ENCODE peak calls at places on chromosomes 11 and 22, in four cellular contexts. One of them, this sample, is unnamed. For H3K79me2, the result is how much of the 10 kb centered on the place peaks cover.

GRCh38 chr11:105915036-105915435 is 107.0 kb downstream of the MSANTD4 start:
- DNase-seq in K562: no peak
- DNase-seq in SK-N-SH: no peak
- DNase-seq in GM12878: no peak
- DNase-seq in this sample: no peak

GRCh38 chr11:120228794-120229384 is 11.1 kb upstream of the POU2F3 start:
- DNase-seq in GM12878: no peak
- DNase-seq in K562: peak
- DNase-seq in SK-N-SH: peak
- DNase-seq in this sample: no peak

GRCh38 chr22:24409707-24410106 is 17.7 kb upstream of the ADORA2A start:
- DNase-seq in GM12878: no peak
- DNase-seq in SK-N-SH: no peak
- DNase-seq in K562: no peak
- DNase-seq in this sample: no peak

GRCh38 chr11:67698247-67698646 is 23.8 kb upstream of the ALDH3B2 start:
- DNase-seq in GM12878: no peak
- DNase-seq in SK-N-SH: no peak
- DNase-seq in K562: peak
- DNase-seq in this sample: peak

GRCh38 chr11:3043315-3043871 is 13.8 kb downstream of the CARS1 start:
- DNase-seq in SK-N-SH: no peak
- DNase-seq in K562: no peak
- DNase-seq in GM12878: no peak
- DNase-seq in this sample: no peak

GRCh38 chr11:76248210-76248609 is 41.9 kb upstream of the WNT11 start:
- DNase-seq in GM12878: no peak
- DNase-seq in SK-N-SH: no peak
- DNase-seq in K562: peak
- DNase-seq in this sample: no peak

GRCh38 chr11:62340269-62340901 is 3.1 kb downstream of the ASRGL1 start:
- DNase-seq in K562: peak
- DNase-seq in GM12878: peak
- DNase-seq in SK-N-SH: peak
- DNase-seq in this sample: peak

GRCh38 chr11:129593098-129593497 is 217.4 kb downstream of the BARX2 start:
- DNase-seq in SK-N-SH: no peak
- DNase-seq in GM12878: no peak
- DNase-seq in K562: no peak
- DNase-seq in this sample: no peak

GRCh38 chr11:61270354-61271070 is 24.6 kb downstream of the VWCE start:
- DNase-seq in GM12878: no peak
- DNase-seq in SK-N-SH: no peak
- DNase-seq in K562: no peak
- DNase-seq in this sample: no peak

GRCh38 chr22:49764151-49764581 is 63.5 kb downstream of the BRD1 start:
- DNase-seq in SK-N-SH: peak
- DNase-seq in GM12878: no peak
- DNase-seq in K562: no peak
- DNase-seq in this sample: no peak

GRCh38 chr22:49763696-49764095 is 64.0 kb downstream of the BRD1 start:
- DNase-seq in K562: no peak
- DNase-seq in GM12878: no peak
- DNase-seq in SK-N-SH: peak
- DNase-seq in this sample: no peak

DNA sequence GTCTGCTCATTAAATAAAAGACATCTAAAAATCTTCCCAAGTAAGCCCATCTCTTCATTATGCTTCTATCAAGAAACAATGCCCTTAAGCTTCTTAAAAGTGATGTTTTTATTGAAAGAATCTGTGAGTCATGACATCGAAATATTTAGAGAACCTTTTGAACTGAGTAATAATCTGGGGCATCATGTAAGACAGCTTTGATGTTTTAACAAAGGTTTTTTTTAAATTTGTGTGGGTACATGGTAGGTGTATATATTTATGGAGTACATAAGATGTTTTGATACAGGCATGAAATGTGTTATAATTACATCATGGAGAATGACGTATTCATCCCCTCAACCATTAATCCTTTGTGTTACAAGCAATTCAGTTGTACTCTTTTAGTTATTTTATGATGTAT is 46.8 kb downstream of the PLAAT5 start:
- DNase-seq in GM12878: no peak
- DNase-seq in SK-N-SH: no peak
- DNase-seq in K562: no peak
- DNase-seq in this sample: no peak
- TF ChIP-seq MXI1 in GM12878: no peak
- TF ChIP-seq MXI1 in SK-N-SH: no peak
- TF ChIP-seq MXI1 in K562: no peak
- TF ChIP-seq MXI1 in this sample: no peak

GRCh38 chr11:33461319-33461718 is 204.1 kb downstream of the HIPK3 start:
- DNase-seq in GM12878: no peak
- DNase-seq in K562: no peak
- DNase-seq in SK-N-SH: no peak
- DNase-seq in this sample: no peak
- H3K79me2 ChIP-seq in GM12878: under half
- H3K79me2 ChIP-seq in K562: under half
- H3K79me2 ChIP-seq in SK-N-SH: half or more
- H3K79me2 ChIP-seq in this sample: under half

GRCh38 chr11:1880746-1881441 is 10.8 kb downstream of the PRR33 start:
- DNase-seq in K562: no peak
- DNase-seq in GM12878: no peak
- DNase-seq in SK-N-SH: peak
- DNase-seq in this sample: no peak

GRCh38 chr11:1881442-1882264 is 10.0 kb downstream of the PRR33 start:
- DNase-seq in K562: no peak
- DNase-seq in GM12878: no peak
- DNase-seq in SK-N-SH: no peak
- DNase-seq in this sample: no peak

GRCh38 chr11:1878134-1879031 is 13.3 kb downstream of the PRR33 start:
- DNase-seq in K562: no peak
- DNase-seq in SK-N-SH: peak
- DNase-seq in GM12878: no peak
- DNase-seq in this sample: no peak

GRCh38 chr11:1879342-1879940 is 12.3 kb downstream of the PRR33 start:
- DNase-seq in GM12878: no peak
- DNase-seq in SK-N-SH: peak
- DNase-seq in K562: peak
- DNase-seq in this sample: no peak

DNA sequence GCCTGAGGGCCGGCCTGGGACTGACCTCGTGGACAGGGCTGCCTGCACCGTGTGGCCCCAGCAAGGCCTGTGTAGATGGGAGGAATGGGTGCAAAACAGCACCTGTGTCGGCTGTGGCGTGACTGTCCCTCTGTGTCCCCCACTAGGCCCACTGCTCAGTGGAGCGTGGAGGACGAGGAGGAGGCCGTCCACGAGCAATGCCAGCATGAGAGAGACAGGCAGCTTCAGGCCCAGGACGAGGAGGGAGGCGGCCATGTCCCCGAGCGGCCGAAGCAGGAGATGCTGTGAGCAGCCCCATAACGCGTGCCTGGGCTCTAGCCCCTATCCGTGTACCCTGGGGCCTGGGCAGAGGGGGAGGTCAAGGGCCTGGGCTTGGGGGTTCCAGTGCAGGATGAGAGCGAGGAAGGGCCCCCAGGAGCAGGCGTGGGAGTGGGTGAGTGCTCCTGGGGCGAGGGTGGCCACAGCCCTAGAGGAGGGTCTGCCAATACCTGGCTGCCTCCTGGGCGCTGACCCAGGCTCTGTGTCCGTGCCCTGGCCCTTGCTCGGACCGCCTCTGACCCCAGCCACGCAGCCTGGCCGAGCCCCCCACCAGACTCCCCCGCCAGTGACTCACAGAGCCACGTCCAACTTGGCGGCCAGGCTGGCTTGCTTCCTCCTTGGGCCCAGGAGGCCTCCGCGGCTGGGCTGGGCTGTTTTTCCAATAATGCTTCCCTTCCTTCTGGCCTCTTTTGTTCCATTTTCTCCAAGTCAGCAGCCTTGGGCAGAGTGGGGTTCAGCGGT is 11.6 kb downstream of the PRR33 start:
- DNase-seq in SK-N-SH: peak
- DNase-seq in K562: no peak
- DNase-seq in GM12878: no peak
- DNase-seq in this sample: no peak
- TF ChIP-seq JUND in SK-N-SH: no peak
- TF ChIP-seq JUND in K562: no peak
- TF ChIP-seq JUND in GM12878: no peak
- TF ChIP-seq JUND in this sample: no peak

DNA sequence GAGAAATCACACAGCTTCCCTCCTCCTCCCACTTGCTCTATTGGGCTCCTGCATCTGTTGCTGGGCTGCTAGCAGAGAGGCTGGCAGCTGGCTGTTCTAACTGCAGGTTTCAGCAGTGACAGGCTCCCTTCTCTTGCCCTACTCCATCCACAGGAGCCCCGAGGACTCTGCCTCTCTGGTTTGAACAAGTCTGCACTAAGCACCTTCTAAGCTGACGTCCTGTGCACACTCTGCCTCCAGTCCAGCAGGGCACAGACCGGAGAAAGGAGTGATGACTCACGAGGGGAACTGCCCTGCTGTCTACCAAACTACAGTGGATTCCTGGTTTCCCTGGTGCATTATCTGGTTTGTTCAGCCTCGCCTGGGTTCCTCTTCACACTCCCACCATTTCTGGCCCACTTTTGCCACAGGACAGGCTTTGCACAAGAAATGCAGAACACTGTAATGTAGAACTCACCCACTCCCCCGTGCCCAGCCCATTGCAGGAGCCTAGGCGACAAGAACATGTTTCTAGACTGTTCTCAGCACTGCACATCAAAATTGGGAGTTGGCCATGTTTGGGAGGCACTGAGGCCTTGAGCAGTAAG is 26.0 kb downstream of the IL10RA start:
- DNase-seq in SK-N-SH: no peak
- DNase-seq in GM12878: no peak
- DNase-seq in K562: peak
- DNase-seq in this sample: no peak
- TF ChIP-seq MXI1 in SK-N-SH: no peak
- TF ChIP-seq MXI1 in GM12878: no peak
- TF ChIP-seq MXI1 in K562: no peak
- TF ChIP-seq MXI1 in this sample: no peak

GRCh38 chr11:34335331-34335730 is 22.5 kb downstream of the ABTB2 start:
- DNase-seq in K562: no peak
- DNase-seq in SK-N-SH: no peak
- DNase-seq in GM12878: no peak
- DNase-seq in this sample: no peak
- H3K79me2 ChIP-seq in K562: under half
- H3K79me2 ChIP-seq in SK-N-SH: under half
- H3K79me2 ChIP-seq in GM12878: under half
- H3K79me2 ChIP-seq in this sample: half or more

GRCh38 chr22:41401781-41402648 is 20.3 kb downstream of the TEF start:
- DNase-seq in SK-N-SH: peak
- DNase-seq in K562: no peak
- DNase-seq in GM12878: no peak
- DNase-seq in this sample: peak
- TF ChIP-seq JUND in SK-N-SH: no peak
- TF ChIP-seq JUND in K562: no peak
- TF ChIP-seq JUND in GM12878: no peak
- TF ChIP-seq JUND in this sample: no peak

GRCh38 chr11:126101241-126101929 is 38.7 kb upstream of the CDON start:
- DNase-seq in GM12878: no peak
- DNase-seq in K562: no peak
- DNase-seq in SK-N-SH: no peak
- DNase-seq in this sample: no peak

GRCh38 chr11:126102436-126102894 is 39.8 kb upstream of the CDON start:
- DNase-seq in K562: peak
- DNase-seq in GM12878: peak
- DNase-seq in SK-N-SH: peak
- DNase-seq in this sample: peak

GRCh38 chr11:126098204-126098769 is 35.6 kb upstream of the CDON start:
- DNase-seq in SK-N-SH: no peak
- DNase-seq in K562: no peak
- DNase-seq in GM12878: no peak
- DNase-seq in this sample: no peak

GRCh38 chr11:126101930-126102283 is 39.2 kb upstream of the CDON start:
- DNase-seq in SK-N-SH: no peak
- DNase-seq in GM12878: no peak
- DNase-seq in K562: no peak
- DNase-seq in this sample: no peak

GRCh38 chr11:126100681-126101080 is 38.0 kb upstream of the CDON start:
- DNase-seq in SK-N-SH: no peak
- DNase-seq in K562: no peak
- DNase-seq in GM12878: no peak
- DNase-seq in this sample: no peak
- TF ChIP-seq MXI1 in SK-N-SH: no peak
- TF ChIP-seq MXI1 in K562: no peak
- TF ChIP-seq MXI1 in GM12878: no peak
- TF ChIP-seq MXI1 in this sample: no peak

DNA sequence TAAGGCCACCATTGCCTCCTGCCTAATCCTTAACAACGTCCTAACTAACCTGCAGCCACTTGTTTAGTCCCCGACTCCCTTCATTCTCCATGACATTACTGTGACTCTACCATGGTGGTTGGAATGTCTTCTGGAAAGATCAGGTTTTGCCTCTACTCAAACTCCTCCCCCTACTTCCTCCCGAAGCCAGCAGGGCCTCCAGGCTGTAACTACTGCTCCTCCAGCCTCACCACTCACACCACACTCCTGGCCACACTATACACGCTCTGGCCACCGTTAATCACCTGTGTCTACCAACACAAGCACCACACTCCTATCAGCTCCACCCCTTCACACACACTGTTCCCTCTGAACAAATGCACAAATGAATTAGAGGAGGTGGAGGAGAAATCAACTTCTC is 69.2 kb downstream of the PACSIN2 start:
- DNase-seq in K562: no peak
- DNase-seq in SK-N-SH: no peak
- DNase-seq in GM12878: no peak
- DNase-seq in this sample: no peak
- H3K79me2 ChIP-seq in K562: under half
- H3K79me2 ChIP-seq in SK-N-SH: half or more
- H3K79me2 ChIP-seq in GM12878: under half
- H3K79me2 ChIP-seq in this sample: half or more

DNA sequence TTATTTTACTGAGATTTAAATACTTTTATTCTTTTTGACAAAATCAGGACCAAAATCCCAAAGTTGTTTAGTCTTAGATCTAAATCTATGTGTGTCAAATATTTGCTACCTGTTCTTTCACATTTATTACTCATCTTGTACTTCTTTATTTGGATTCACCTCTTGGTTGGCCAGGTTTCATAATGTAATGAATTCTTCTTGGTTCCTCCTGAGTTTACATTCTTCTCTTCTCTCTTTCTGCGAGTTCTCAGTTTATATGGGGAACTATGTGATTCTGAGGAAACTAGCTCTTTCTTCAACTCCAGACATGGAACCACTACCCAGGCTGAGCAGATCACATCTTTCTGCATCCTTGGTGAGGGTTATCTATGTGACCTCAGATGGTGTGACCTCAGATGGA is 50.2 kb downstream of the EHF start:
- DNase-seq in K562: no peak
- DNase-seq in SK-N-SH: no peak
- DNase-seq in GM12878: no peak
- DNase-seq in this sample: no peak
- TF ChIP-seq JUND in K562: no peak
- TF ChIP-seq JUND in SK-N-SH: no peak
- TF ChIP-seq JUND in GM12878: no peak
- TF ChIP-seq JUND in this sample: no peak

This sample was measured in HepG2.